ENCODE peak calls at places on chromosomes 3 and 15, in eight cellular contexts. Z, A, B, L, D, N, T and P are unnamed samples.

GRCh38 chr15:99537344-99537743 is 28.4 kb upstream of the MEF2A start:
- DNase-seq in B (peak), A (no peak), L (no peak), T (no peak), D (no peak), Z (peak), N (no peak), P (no peak)

GRCh38 chr3:71859128-71859519 is 74.2 kb upstream of the PROK2 start:
- DNase-seq in L (peak), Z (peak), A (peak), D (no peak), B (no peak), N (no peak), T (no peak), P (no peak)

GRCh38 chr3:117885046-117885445 is 1149.6 kb downstream of the IGSF11 start:
- DNase-seq in Z (peak), A (no peak), N (no peak), B (no peak), L (no peak), D (no peak), T (no peak), P (peak)

GRCh38 chr3:37387462-37387861 is 213.1 kb upstream of the LRRFIP2 start:
- DNase-seq in B (no peak), D (no peak), T (no peak), A (no peak), L (no peak), Z (no peak), N (no peak), P (no peak)

GRCh38 chr3:120983841-120984240 is 75.8 kb downstream of the STXBP5L start:
- DNase-seq in Z (no peak), D (no peak), T (no peak), A (no peak), L (no peak), N (no peak), B (no peak), P (no peak)

GRCh38 chr3:193347507-193348501 is 30.7 kb downstream of the ATP13A5 start:
- DNase-seq in Z (no peak), A (no peak), T (no peak), L (no peak), N (no peak), B (no peak), D (no peak), P (no peak)

GRCh38 chr3:188956839-188957489 is 214.8 kb upstream of the TPRG1 start:
- DNase-seq in Z (peak), B (peak), A (peak), L (peak), T (no peak), D (no peak), N (no peak), P (no peak)

GRCh38 chr15:52262364-52262763 is 33.2 kb downstream of the MYO5C start:
- DNase-seq in D (no peak), L (peak), N (no peak), A (no peak), T (peak), Z (no peak), B (no peak), P (peak)

GRCh38 chr3:129312021-129312639 is 33.5 kb downstream of the HMCES start:
- DNase-seq in Z (no peak), N (no peak), A (no peak), T (no peak), B (no peak), D (no peak), L (no peak), P (no peak)

GRCh38 chr3:36477655-36478054 is 97.4 kb downstream of the STAC start:
- DNase-seq in L (no peak), T (no peak), Z (no peak), B (no peak), N (no peak), A (no peak), D (no peak), P (no peak)

GRCh38 chr3:188294113-188294512 is 140.2 kb downstream of the LPP start:
- DNase-seq in T (no peak), A (no peak), N (no peak), D (no peak), Z (no peak), L (no peak), B (no peak), P (no peak)

GRCh38 chr3:183435701-183436100 is 7.3 kb upstream of the MCF2L2 start:
- DNase-seq in A (no peak), L (no peak), D (no peak), N (no peak), T (peak), B (no peak), Z (no peak), P (peak)

GRCh38 chr15:84747423-84748273 is 744 bp upstream of the ZNF592 start:
- DNase-seq in A (no peak), L (peak), T (peak), D (peak), N (no peak), Z (peak), B (peak), P (peak)

GRCh38 chr3:120473389-120473788 is 22.6 kb upstream of the FSTL1 start:
- DNase-seq in N (no peak), L (no peak), B (no peak), A (no peak), D (no peak), T (no peak), Z (no peak), P (no peak)

GRCh38 chr3:12810013-12810780 is 13.7 kb downstream of the CAND2 start:
- DNase-seq in A (peak), L (peak), D (peak), N (peak), B (peak), Z (peak), T (peak), P (peak)

GRCh38 chr15:89447676-89448075 is 48.7 kb downstream of the RHCG start:
- DNase-seq in T (no peak), N (no peak), Z (no peak), D (no peak), B (no peak), A (no peak), L (no peak), P (no peak)

GRCh38 chr3:132342183-132342582 is 25.0 kb downstream of the ACP3 start:
- DNase-seq in N (no peak), D (no peak), A (no peak), T (no peak), L (no peak), Z (peak), B (no peak), P (no peak)

GRCh38 chr3:100257601-100258000 is 3.2 kb upstream of the TBC1D23 start:
- DNase-seq in N (no peak), B (no peak), Z (peak), T (no peak), A (no peak), L (no peak), D (no peak), P (no peak)

GRCh38 chr15:29071193-29071906 is 185.6 kb downstream of the APBA2 start:
- DNase-seq in B (no peak), A (no peak), L (no peak), T (no peak), D (peak), Z (no peak), N (no peak), P (no peak)

GRCh38 chr3:187713504-187713903 is 11.1 kb upstream of the RTP2 start:
- DNase-seq in D (no peak), T (no peak), Z (peak), L (peak), N (no peak), A (no peak), B (peak), P (no peak)

GRCh38 chr15:79105141-79105540 is 14.6 kb upstream of the RASGRF1 start:
- DNase-seq in Z (no peak), T (no peak), A (no peak), D (peak), L (no peak), N (no peak), B (no peak), P (no peak)

GRCh38 chr15:92005154-92005553 is 151.6 kb downstream of the SLCO3A1 start:
- DNase-seq in N (no peak), Z (no peak), L (no peak), A (no peak), D (no peak), T (no peak), B (no peak), P (no peak)